ENCODE peak calls at places on chromosomes 4 and X, in seven cellular contexts. One of them, this sample, is unnamed.

GRCh38 chrX:130012683-130013082 is 30.2 kb downstream of the BCORL1 start:
- DNase-seq in H9: no peak
- DNase-seq in neuronal stem cell: no peak
- DNase-seq in trophoblast cell: no peak
- DNase-seq in mesendoderm: no peak
- DNase-seq in H1: no peak
- DNase-seq in IMR-90: no peak
- DNase-seq in this sample: no peak

GRCh38 chr4:190017357-190018200 is 9.5 kb downstream of the FRG2 start:
- DNase-seq in H9: peak; percentile 31
- DNase-seq in neuronal stem cell: no peak
- DNase-seq in trophoblast cell: no peak
- DNase-seq in mesendoderm: peak; percentile 47
- DNase-seq in H1: peak; percentile 61
- DNase-seq in IMR-90: no peak
- DNase-seq in this sample: no peak

GRCh38 chr4:147546341-147546740 is 65.4 kb downstream of the EDNRA start:
- DNase-seq in H9: no peak
- DNase-seq in neuronal stem cell: no peak
- DNase-seq in trophoblast cell: peak; percentile 78
- DNase-seq in mesendoderm: no peak
- DNase-seq in H1: no peak
- DNase-seq in IMR-90: peak; percentile 99
- DNase-seq in this sample: peak; percentile 95

GRCh38 chr4:165133150-165133549 is 20.5 kb upstream of the TMEM192 start:
- DNase-seq in H9: no peak
- DNase-seq in neuronal stem cell: no peak
- DNase-seq in trophoblast cell: no peak
- DNase-seq in mesendoderm: no peak
- DNase-seq in H1: no peak
- DNase-seq in IMR-90: no peak
- DNase-seq in this sample: no peak

GRCh38 chr4:73348185-73348584 is 55.9 kb upstream of the ALB start:
- DNase-seq in H9: no peak
- DNase-seq in neuronal stem cell: no peak
- DNase-seq in trophoblast cell: no peak
- DNase-seq in mesendoderm: no peak
- DNase-seq in H1: no peak
- DNase-seq in IMR-90: no peak
- DNase-seq in this sample: no peak

GRCh38 chr4:1044469-1045192 is 33.2 kb downstream of the FGFRL1 start:
- DNase-seq in H9: no peak
- DNase-seq in neuronal stem cell: no peak
- DNase-seq in trophoblast cell: peak; percentile 49
- DNase-seq in mesendoderm: no peak
- DNase-seq in H1: no peak
- DNase-seq in IMR-90: no peak
- DNase-seq in this sample: no peak

GRCh38 chr4:37241646-37242045 is 2.9 kb upstream of the NWD2 start:
- DNase-seq in H9: no peak
- DNase-seq in neuronal stem cell: no peak
- DNase-seq in trophoblast cell: no peak
- DNase-seq in mesendoderm: no peak
- DNase-seq in H1: no peak
- DNase-seq in IMR-90: no peak
- DNase-seq in this sample: no peak

GRCh38 chr4:146585761-146586333 is 52.8 kb upstream of the POU4F2 start:
- DNase-seq in H9: no peak
- DNase-seq in neuronal stem cell: no peak
- DNase-seq in trophoblast cell: peak; percentile 94
- DNase-seq in mesendoderm: no peak
- DNase-seq in H1: no peak
- DNase-seq in IMR-90: peak; percentile 46
- DNase-seq in this sample: peak; percentile 34

GRCh38 chr4:4519296-4519898 is 22.5 kb downstream of the STX18 start:
- DNase-seq in H9: no peak
- DNase-seq in neuronal stem cell: no peak
- DNase-seq in trophoblast cell: peak; percentile 44
- DNase-seq in mesendoderm: peak; percentile 29
- DNase-seq in H1: no peak
- DNase-seq in IMR-90: peak; percentile 33
- DNase-seq in this sample: peak; percentile 57

GRCh38 chr4:19285146-19285545 is 966.6 kb upstream of the SLIT2 start:
- DNase-seq in H9: no peak
- DNase-seq in neuronal stem cell: no peak
- DNase-seq in trophoblast cell: peak; percentile 47
- DNase-seq in mesendoderm: no peak
- DNase-seq in H1: no peak
- DNase-seq in IMR-90: no peak
- DNase-seq in this sample: peak; percentile 25

GRCh38 chr4:153115322-153116100 is 88.7 kb upstream of the TRIM2 start:
- DNase-seq in H9: no peak
- DNase-seq in neuronal stem cell: no peak
- DNase-seq in trophoblast cell: peak; percentile 58
- DNase-seq in mesendoderm: no peak
- DNase-seq in H1: no peak
- DNase-seq in IMR-90: peak; percentile 77
- DNase-seq in this sample: peak; percentile 84

GRCh38 chrX:146278381-146278780 is 460.8 kb downstream of the SLITRK2 start:
- DNase-seq in H9: peak; percentile 36
- DNase-seq in neuronal stem cell: no peak
- DNase-seq in trophoblast cell: peak; percentile 5
- DNase-seq in mesendoderm: peak; percentile 39
- DNase-seq in H1: no peak
- DNase-seq in IMR-90: no peak
- DNase-seq in this sample: no peak

GRCh38 chrX:107676559-107677378 is 48.5 kb downstream of the PRPS1 start:
- DNase-seq in H9: no peak
- DNase-seq in neuronal stem cell: no peak
- DNase-seq in trophoblast cell: peak; percentile 59
- DNase-seq in mesendoderm: peak; percentile 59
- DNase-seq in H1: no peak
- DNase-seq in IMR-90: peak; percentile 84
- DNase-seq in this sample: peak; percentile 99

GRCh38 chrX:43969504-43970501 is 3.4 kb downstream of the NDP start:
- DNase-seq in H9: no peak
- DNase-seq in neuronal stem cell: peak; percentile 49
- DNase-seq in trophoblast cell: no peak
- DNase-seq in mesendoderm: no peak
- DNase-seq in H1: no peak
- DNase-seq in IMR-90: peak; percentile 56
- DNase-seq in this sample: peak; percentile 23

GRCh38 chr4:3870567-3870962 is 104.4 kb downstream of the ADRA2C start:
- DNase-seq in H9: peak; percentile 24
- DNase-seq in neuronal stem cell: no peak
- DNase-seq in trophoblast cell: no peak
- DNase-seq in mesendoderm: no peak
- DNase-seq in H1: no peak
- DNase-seq in IMR-90: no peak
- DNase-seq in this sample: no peak

GRCh38 chr4:94408549-94409374 is 43.0 kb upstream of the PDLIM5 start:
- DNase-seq in H9: no peak
- DNase-seq in neuronal stem cell: no peak
- DNase-seq in trophoblast cell: peak; percentile 95
- DNase-seq in mesendoderm: peak; percentile 58
- DNase-seq in H1: no peak
- DNase-seq in IMR-90: peak; percentile 51
- DNase-seq in this sample: peak; percentile 77

GRCh38 chrX:39875834-39876625 is 221.7 kb downstream of the BCOR start:
- DNase-seq in H9: no peak
- DNase-seq in neuronal stem cell: no peak
- DNase-seq in trophoblast cell: no peak
- DNase-seq in mesendoderm: no peak
- DNase-seq in H1: no peak
- DNase-seq in IMR-90: no peak
- DNase-seq in this sample: no peak

GRCh38 chr4:122798101-122798500 is 28.5 kb upstream of the FGF2 start:
- DNase-seq in H9: peak; percentile 74
- DNase-seq in neuronal stem cell: peak; percentile 11
- DNase-seq in trophoblast cell: peak; percentile 42
- DNase-seq in mesendoderm: peak; percentile 70
- DNase-seq in H1: no peak
- DNase-seq in IMR-90: peak; percentile 94
- DNase-seq in this sample: peak; percentile 92

GRCh38 chr4:10747186-10747585 is 62.6 kb upstream of the CLNK start:
- DNase-seq in H9: no peak
- DNase-seq in neuronal stem cell: no peak
- DNase-seq in trophoblast cell: no peak
- DNase-seq in mesendoderm: no peak
- DNase-seq in H1: no peak
- DNase-seq in IMR-90: no peak
- DNase-seq in this sample: no peak

GRCh38 chrX:71492086-71493065 is 40.5 kb upstream of the OGT start:
- DNase-seq in H9: no peak
- DNase-seq in neuronal stem cell: no peak
- DNase-seq in trophoblast cell: peak; percentile 53
- DNase-seq in mesendoderm: no peak
- DNase-seq in H1: no peak
- DNase-seq in IMR-90: peak; percentile 26
- DNase-seq in this sample: no peak

GRCh38 chr4:151917145-151917775 is 156.5 kb upstream of the GATB start:
- DNase-seq in H9: no peak
- DNase-seq in neuronal stem cell: peak; percentile 23
- DNase-seq in trophoblast cell: no peak
- DNase-seq in mesendoderm: no peak
- DNase-seq in H1: no peak
- DNase-seq in IMR-90: no peak
- DNase-seq in this sample: peak; percentile 73

GRCh38 chr4:137614491-137614890 is 82.2 kb upstream of the PCDH18 start:
- DNase-seq in H9: no peak
- DNase-seq in neuronal stem cell: no peak
- DNase-seq in trophoblast cell: no peak
- DNase-seq in mesendoderm: no peak
- DNase-seq in H1: no peak
- DNase-seq in IMR-90: peak; percentile 80
- DNase-seq in this sample: peak; percentile 40

GRCh38 chr4:54050214-54050904 is 14.0 kb downstream of the CHIC2 start:
- DNase-seq in H9: no peak
- DNase-seq in neuronal stem cell: no peak
- DNase-seq in trophoblast cell: peak; percentile 73
- DNase-seq in mesendoderm: no peak
- DNase-seq in H1: no peak
- DNase-seq in IMR-90: peak; percentile 78
- DNase-seq in this sample: peak; percentile 58

GRCh38 chr4:95319169-95319568 is 229.6 kb downstream of the UNC5C start:
- DNase-seq in H9: no peak
- DNase-seq in neuronal stem cell: no peak
- DNase-seq in trophoblast cell: no peak
- DNase-seq in mesendoderm: no peak
- DNase-seq in H1: no peak
- DNase-seq in IMR-90: no peak
- DNase-seq in this sample: no peak

GRCh38 chrX:125382889-125383288 is 63.2 kb downstream of the TEX13C start:
- DNase-seq in H9: no peak
- DNase-seq in neuronal stem cell: no peak
- DNase-seq in trophoblast cell: no peak
- DNase-seq in mesendoderm: peak; percentile 11
- DNase-seq in H1: no peak
- DNase-seq in IMR-90: no peak
- DNase-seq in this sample: no peak

GRCh38 chrX:125382148-125382628 is 62.5 kb downstream of the TEX13C start:
- DNase-seq in H9: peak; percentile 35
- DNase-seq in neuronal stem cell: no peak
- DNase-seq in trophoblast cell: no peak
- DNase-seq in mesendoderm: peak; percentile 61
- DNase-seq in H1: peak; percentile 48
- DNase-seq in IMR-90: no peak
- DNase-seq in this sample: no peak

GRCh38 chrX:125387945-125388344 is 68.3 kb downstream of the TEX13C start:
- DNase-seq in H9: no peak
- DNase-seq in neuronal stem cell: no peak
- DNase-seq in trophoblast cell: no peak
- DNase-seq in mesendoderm: peak; percentile 82
- DNase-seq in H1: no peak
- DNase-seq in IMR-90: no peak
- DNase-seq in this sample: no peak

DNA sequence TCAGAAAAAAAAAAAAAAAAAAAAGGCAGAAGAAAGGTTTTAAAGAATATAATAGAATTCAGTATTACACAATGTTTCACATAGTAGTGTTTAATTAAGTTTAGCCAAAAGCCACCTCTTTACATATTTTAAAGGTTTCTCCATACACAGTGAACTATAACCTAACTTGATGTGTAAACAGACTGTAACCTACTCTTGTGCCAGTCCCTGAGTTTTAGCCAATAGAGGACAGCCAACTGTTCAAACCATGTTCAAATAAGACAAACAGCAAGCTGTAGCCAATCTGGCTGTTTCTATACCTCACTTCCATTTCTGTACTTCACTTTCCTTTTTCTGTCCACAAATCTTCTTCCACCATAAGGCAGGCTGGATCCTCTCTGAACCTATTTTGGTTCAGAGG is 65.2 kb downstream of the TEX13C start:
- DNase-seq in H9: no peak
- DNase-seq in neuronal stem cell: no peak
- DNase-seq in trophoblast cell: no peak
- DNase-seq in mesendoderm: peak; percentile 3
- DNase-seq in H1: no peak
- DNase-seq in IMR-90: no peak
- DNase-seq in this sample: no peak
- H2BK5ac ChIP-seq in H9: no peak overlapping the region
- H2BK5ac ChIP-seq in neuronal stem cell: no peak overlapping the region
- H2BK5ac ChIP-seq in trophoblast cell: no peak overlapping the region
- H2BK5ac ChIP-seq in mesendoderm: no peak overlapping the region
- H2BK5ac ChIP-seq in H1: no peak overlapping the region
- H2BK5ac ChIP-seq in IMR-90: no peak overlapping the region
- H2BK5ac ChIP-seq in this sample: no peak overlapping the region

GRCh38 chr4:182223708-182224107 is 19.5 kb upstream of the TENM3 start:
- DNase-seq in H9: no peak
- DNase-seq in neuronal stem cell: no peak
- DNase-seq in trophoblast cell: peak; percentile 70
- DNase-seq in mesendoderm: no peak
- DNase-seq in H1: no peak
- DNase-seq in IMR-90: no peak
- DNase-seq in this sample: no peak
- H2BK5ac ChIP-seq in H9: no peak overlapping the region
- H2BK5ac ChIP-seq in neuronal stem cell: no peak overlapping the region
- H2BK5ac ChIP-seq in trophoblast cell: no peak overlapping the region
- H2BK5ac ChIP-seq in mesendoderm: no peak overlapping the region
- H2BK5ac ChIP-seq in H1: no peak overlapping the region
- H2BK5ac ChIP-seq in IMR-90: no peak overlapping the region
- H2BK5ac ChIP-seq in this sample: no peak overlapping the region

DNA sequence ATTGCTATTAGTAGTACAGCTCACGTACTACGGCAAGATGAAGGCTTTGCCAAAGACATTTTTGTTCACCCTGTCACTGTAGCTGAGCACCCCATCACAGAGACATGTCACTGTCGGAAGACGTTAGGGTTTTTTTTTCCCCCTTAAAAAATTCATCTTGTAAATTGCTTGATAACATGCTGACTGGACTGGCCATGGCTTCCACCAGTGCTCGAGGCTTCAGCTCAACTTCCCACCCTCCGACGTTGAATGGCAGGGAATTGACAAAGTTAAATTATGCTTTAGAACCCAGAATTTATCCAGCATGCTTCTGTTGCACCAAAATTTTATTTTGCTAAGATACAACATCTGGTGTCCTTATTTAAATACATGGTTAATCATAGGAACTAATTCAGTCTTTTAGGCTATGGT is 707 bp upstream of the OTUD4 start:
- DNase-seq in H9: no peak
- DNase-seq in neuronal stem cell: no peak
- DNase-seq in trophoblast cell: no peak
- DNase-seq in mesendoderm: no peak
- DNase-seq in H1: no peak
- DNase-seq in IMR-90: no peak
- DNase-seq in this sample: no peak
- H2BK5ac ChIP-seq in H9: no peak overlapping the region
- H2BK5ac ChIP-seq in neuronal stem cell: no peak overlapping the region
- H2BK5ac ChIP-seq in trophoblast cell: no peak overlapping the region
- H2BK5ac ChIP-seq in mesendoderm: no peak overlapping the region
- H2BK5ac ChIP-seq in H1: no peak overlapping the region
- H2BK5ac ChIP-seq in IMR-90: peak overlapping the region; percentile 59
- H2BK5ac ChIP-seq in this sample: no peak overlapping the region

GRCh38 chrX:94302446-94302845 is 628.4 kb downstream of the FAM133A start:
- DNase-seq in H9: no peak
- DNase-seq in neuronal stem cell: no peak
- DNase-seq in trophoblast cell: peak; percentile 69
- DNase-seq in mesendoderm: peak; percentile 2
- DNase-seq in H1: no peak
- DNase-seq in IMR-90: no peak
- DNase-seq in this sample: no peak
- H2BK5ac ChIP-seq in H9: no peak overlapping the region
- H2BK5ac ChIP-seq in neuronal stem cell: no peak overlapping the region
- H2BK5ac ChIP-seq in trophoblast cell: peak overlapping the region; percentile 92
- H2BK5ac ChIP-seq in mesendoderm: no peak overlapping the region
- H2BK5ac ChIP-seq in H1: no peak overlapping the region
- H2BK5ac ChIP-seq in IMR-90: no peak overlapping the region
- H2BK5ac ChIP-seq in this sample: no peak overlapping the region

This sample was measured in mesenchymal stem cell.